ENCODE peak calls at places on chromosomes 4 and X, in four cellular contexts. F is hepatic stellate cell, E is amniotic stem cell, H is NCI-H345. Y is an unnamed sample.

GRCh38 chr4:63459329-63459728 is 949.9 kb downstream of the TECRL start:
- DNase-seq in F (no peak), H (no peak), E (no peak), Y (no peak)

GRCh38 chr4:151540728-151541437 is 131.9 kb downstream of the FHIP1A start:
- DNase-seq in H (peak; percentile 49), E (peak; percentile 80), F (peak; percentile 37), Y (no peak)

GRCh38 chr4:170004656-170005250 is 21.4 kb downstream of the MFAP3L start:
- DNase-seq in F (peak; percentile 27), H (no peak), E (no peak), Y (no peak)

GRCh38 chr4:182645511-182645910 is 271.7 kb downstream of the DCTD start:
- DNase-seq in H (no peak), E (no peak), F (no peak), Y (no peak)

GRCh38 chrX:45761920-45762319 is 561.2 kb upstream of the DIPK2B start:
- DNase-seq in H (no peak), F (no peak), E (no peak), Y (no peak)

GRCh38 chr4:121096629-121097028 is 24.3 kb upstream of the NDNF start:
- DNase-seq in F (peak; percentile 17), E (peak; percentile 37), H (peak; percentile 15), Y (peak; percentile 4)

GRCh38 chrX:72346306-72346949 is 40.7 kb upstream of the CITED1 start:
- DNase-seq in H (no peak), E (no peak), F (no peak), Y (no peak)

GRCh38 chr4:2361366-2362285 is 56.8 kb downstream of the ZFYVE28 start:
- DNase-seq in F (no peak), E (no peak), H (no peak), Y (no peak)

GRCh38 chr4:74544655-74545361 is 99.9 kb downstream of the AREG start:
- DNase-seq in H (no peak), F (no peak), E (no peak), Y (no peak)

GRCh38 chr4:158315706-158316105 is 105.4 kb downstream of the TMEM144 start:
- DNase-seq in E (peak; percentile 33), F (peak; percentile 29), H (no peak), Y (no peak)